ENCODE peak calls at places on chromosome 12, in six cellular contexts. One of them, this sample, is unnamed.

GRCh38 chr12:117003883-117004404 is 93.2 kb downstream of the FBXW8 start:
- DNase-seq in cardiac fibroblast: no peak
- DNase-seq in tibial nerve: no peak
- DNase-seq in cardiac muscle cell: no peak
- DNase-seq in astrocyte of the spinal cord: no peak
- DNase-seq in heart right ventricle: no peak
- DNase-seq in this sample: no peak

GRCh38 chr12:41981758-41982157 is 162.9 kb downstream of the GXYLT1 start:
- DNase-seq in cardiac fibroblast: no peak
- DNase-seq in tibial nerve: no peak
- DNase-seq in cardiac muscle cell: no peak
- DNase-seq in astrocyte of the spinal cord: peak; percentile 36
- DNase-seq in heart right ventricle: no peak
- DNase-seq in this sample: no peak

GRCh38 chr12:85866929-85867776 is 6.9 kb upstream of the NTS start:
- DNase-seq in cardiac fibroblast: peak; percentile 83
- DNase-seq in tibial nerve: peak; percentile 73
- DNase-seq in cardiac muscle cell: peak; percentile 59
- DNase-seq in astrocyte of the spinal cord: peak; percentile 77
- DNase-seq in heart right ventricle: peak; percentile 41
- DNase-seq in this sample: peak; percentile 22

GRCh38 chr12:113062502-113063395 is 6.2 kb downstream of the DTX1 start:
- DNase-seq in cardiac fibroblast: no peak
- DNase-seq in tibial nerve: no peak
- DNase-seq in cardiac muscle cell: no peak
- DNase-seq in astrocyte of the spinal cord: peak; percentile 32
- DNase-seq in heart right ventricle: no peak
- DNase-seq in this sample: no peak

GRCh38 chr12:122048156-122048555 is 26.5 kb downstream of the BCL7A start:
- DNase-seq in cardiac fibroblast: peak; percentile 28
- DNase-seq in tibial nerve: no peak
- DNase-seq in cardiac muscle cell: no peak
- DNase-seq in astrocyte of the spinal cord: peak; percentile 53
- DNase-seq in heart right ventricle: no peak
- DNase-seq in this sample: no peak

GRCh38 chr12:54374555-54375257 is 9.8 kb downstream of the ZNF385A start:
- DNase-seq in cardiac fibroblast: no peak
- DNase-seq in tibial nerve: no peak
- DNase-seq in cardiac muscle cell: no peak
- DNase-seq in astrocyte of the spinal cord: no peak
- DNase-seq in heart right ventricle: peak; percentile 59
- DNase-seq in this sample: no peak

GRCh38 chr12:55965240-55965639 is 602 bp downstream of the PMEL start:
- DNase-seq in cardiac fibroblast: no peak
- DNase-seq in tibial nerve: no peak
- DNase-seq in cardiac muscle cell: no peak
- DNase-seq in astrocyte of the spinal cord: no peak
- DNase-seq in heart right ventricle: no peak
- DNase-seq in this sample: no peak

GRCh38 chr12:65384240-65384639 is 105.8 kb downstream of the MSRB3 start:
- DNase-seq in cardiac fibroblast: no peak
- DNase-seq in tibial nerve: no peak
- DNase-seq in cardiac muscle cell: no peak
- DNase-seq in astrocyte of the spinal cord: no peak
- DNase-seq in heart right ventricle: no peak
- DNase-seq in this sample: no peak

GRCh38 chr12:114608509-114608908 is 75.5 kb downstream of the TBX3 start:
- DNase-seq in cardiac fibroblast: no peak
- DNase-seq in tibial nerve: no peak
- DNase-seq in cardiac muscle cell: no peak
- DNase-seq in astrocyte of the spinal cord: no peak
- DNase-seq in heart right ventricle: no peak
- DNase-seq in this sample: no peak

GRCh38 chr12:20631711-20632110 is 63.4 kb upstream of the SLCO1C1 start:
- DNase-seq in cardiac fibroblast: peak; percentile 52
- DNase-seq in tibial nerve: no peak
- DNase-seq in cardiac muscle cell: no peak
- DNase-seq in astrocyte of the spinal cord: peak; percentile 63
- DNase-seq in heart right ventricle: no peak
- DNase-seq in this sample: no peak

GRCh38 chr12:115203661-115204060 is 519.7 kb upstream of the TBX3 start:
- DNase-seq in cardiac fibroblast: no peak
- DNase-seq in tibial nerve: no peak
- DNase-seq in cardiac muscle cell: no peak
- DNase-seq in astrocyte of the spinal cord: peak; percentile 67
- DNase-seq in heart right ventricle: no peak
- DNase-seq in this sample: no peak

GRCh38 chr12:53825246-53826081 is 73.7 kb upstream of the CISTR start:
- DNase-seq in cardiac fibroblast: no peak
- DNase-seq in tibial nerve: no peak
- DNase-seq in cardiac muscle cell: no peak
- DNase-seq in astrocyte of the spinal cord: no peak
- DNase-seq in heart right ventricle: no peak
- DNase-seq in this sample: no peak

GRCh38 chr12:67447180-67447579 is 178.0 kb downstream of the CAND1 start:
- DNase-seq in cardiac fibroblast: no peak
- DNase-seq in tibial nerve: no peak
- DNase-seq in cardiac muscle cell: no peak
- DNase-seq in astrocyte of the spinal cord: no peak
- DNase-seq in heart right ventricle: no peak
- DNase-seq in this sample: no peak

GRCh38 chr12:128190614-128191013 is 76.4 kb upstream of the TMEM132C start:
- DNase-seq in cardiac fibroblast: no peak
- DNase-seq in tibial nerve: no peak
- DNase-seq in cardiac muscle cell: peak; percentile 65
- DNase-seq in astrocyte of the spinal cord: no peak
- DNase-seq in heart right ventricle: no peak
- DNase-seq in this sample: no peak

GRCh38 chr12:75998292-75999063 is 33.1 kb downstream of the PHLDA1 start:
- DNase-seq in cardiac fibroblast: peak; percentile 40
- DNase-seq in tibial nerve: no peak
- DNase-seq in cardiac muscle cell: no peak
- DNase-seq in astrocyte of the spinal cord: no peak
- DNase-seq in heart right ventricle: no peak
- DNase-seq in this sample: no peak

GRCh38 chr12:130956456-130957303 is 3.0 kb downstream of the ADGRD1 start:
- DNase-seq in cardiac fibroblast: no peak
- DNase-seq in tibial nerve: no peak
- DNase-seq in cardiac muscle cell: no peak
- DNase-seq in astrocyte of the spinal cord: no peak
- DNase-seq in heart right ventricle: no peak
- DNase-seq in this sample: no peak

GRCh38 chr12:121637231-121637914 is 11.0 kb downstream of the ORAI1 start:
- DNase-seq in cardiac fibroblast: no peak
- DNase-seq in tibial nerve: no peak
- DNase-seq in cardiac muscle cell: no peak
- DNase-seq in astrocyte of the spinal cord: no peak
- DNase-seq in heart right ventricle: no peak
- DNase-seq in this sample: peak; percentile 66

GRCh38 chr12:128801879-128802391 is 21.8 kb downstream of the SLC15A4 start:
- DNase-seq in cardiac fibroblast: peak; percentile 43
- DNase-seq in tibial nerve: no peak
- DNase-seq in cardiac muscle cell: no peak
- DNase-seq in astrocyte of the spinal cord: peak; percentile 49
- DNase-seq in heart right ventricle: no peak
- DNase-seq in this sample: no peak

GRCh38 chr12:65892905-65893304 is 68.6 kb downstream of the HMGA2 start:
- DNase-seq in cardiac fibroblast: peak; percentile 63
- DNase-seq in tibial nerve: no peak
- DNase-seq in cardiac muscle cell: no peak
- DNase-seq in astrocyte of the spinal cord: peak; percentile 79
- DNase-seq in heart right ventricle: no peak
- DNase-seq in this sample: no peak

GRCh38 chr12:2552000-2552399 is 242.8 kb upstream of the FKBP4 start:
- DNase-seq in cardiac fibroblast: no peak
- DNase-seq in tibial nerve: no peak
- DNase-seq in cardiac muscle cell: peak; percentile 32
- DNase-seq in astrocyte of the spinal cord: no peak
- DNase-seq in heart right ventricle: no peak
- DNase-seq in this sample: no peak

GRCh38 chr12:42960087-42960527 is 370.6 kb upstream of the PRICKLE1 start:
- DNase-seq in cardiac fibroblast: no peak
- DNase-seq in tibial nerve: no peak
- DNase-seq in cardiac muscle cell: no peak
- DNase-seq in astrocyte of the spinal cord: peak; percentile 46
- DNase-seq in heart right ventricle: no peak
- DNase-seq in this sample: no peak

GRCh38 chr12:3117144-3117581 is 40.0 kb downstream of the TSPAN9 start:
- DNase-seq in cardiac fibroblast: peak; percentile 89
- DNase-seq in tibial nerve: no peak
- DNase-seq in cardiac muscle cell: no peak
- DNase-seq in astrocyte of the spinal cord: peak; percentile 96
- DNase-seq in heart right ventricle: peak; percentile 63
- DNase-seq in this sample: no peak

GRCh38 chr12:104707179-104707578 is 250.4 kb downstream of the CHST11 start:
- DNase-seq in cardiac fibroblast: no peak
- DNase-seq in tibial nerve: no peak
- DNase-seq in cardiac muscle cell: no peak
- DNase-seq in astrocyte of the spinal cord: peak; percentile 43
- DNase-seq in heart right ventricle: no peak
- DNase-seq in this sample: no peak

GRCh38 chr12:13024151-13024946 is 19.8 kb upstream of the FAM234B start:
- DNase-seq in cardiac fibroblast: peak; percentile 86
- DNase-seq in tibial nerve: peak; percentile 64
- DNase-seq in cardiac muscle cell: no peak
- DNase-seq in astrocyte of the spinal cord: peak; percentile 77
- DNase-seq in heart right ventricle: peak; percentile 15
- DNase-seq in this sample: no peak
- TF ChIP-seq CTCF in cardiac fibroblast: peak; percentile 47
- TF ChIP-seq CTCF in tibial nerve: no peak
- TF ChIP-seq CTCF in cardiac muscle cell: peak; percentile 46
- TF ChIP-seq CTCF in astrocyte of the spinal cord: peak; percentile 78
- TF ChIP-seq CTCF in heart right ventricle: no peak
- TF ChIP-seq CTCF in this sample: no peak

GRCh38 chr12:14367097-14367661 is 1.7 kb downstream of the ATF7IP start:
- DNase-seq in cardiac fibroblast: peak; percentile 60
- DNase-seq in tibial nerve: no peak
- DNase-seq in cardiac muscle cell: peak; percentile 10
- DNase-seq in astrocyte of the spinal cord: peak; percentile 66
- DNase-seq in heart right ventricle: no peak
- DNase-seq in this sample: peak; percentile 71

GRCh38 chr12:14364583-14365271 is 755 bp upstream of the ATF7IP start:
- DNase-seq in cardiac fibroblast: no peak
- DNase-seq in tibial nerve: no peak
- DNase-seq in cardiac muscle cell: no peak
- DNase-seq in astrocyte of the spinal cord: no peak
- DNase-seq in heart right ventricle: no peak
- DNase-seq in this sample: no peak

GRCh38 chr12:14366211-14366762 is 805 bp downstream of the ATF7IP start:
- DNase-seq in cardiac fibroblast: peak; percentile 58
- DNase-seq in tibial nerve: no peak
- DNase-seq in cardiac muscle cell: peak; percentile 31
- DNase-seq in astrocyte of the spinal cord: no peak
- DNase-seq in heart right ventricle: no peak
- DNase-seq in this sample: no peak

GRCh38 chr12:14362347-14362746 is 3.1 kb upstream of the ATF7IP start:
- DNase-seq in cardiac fibroblast: no peak
- DNase-seq in tibial nerve: no peak
- DNase-seq in cardiac muscle cell: no peak
- DNase-seq in astrocyte of the spinal cord: no peak
- DNase-seq in heart right ventricle: no peak
- DNase-seq in this sample: peak; percentile 44

DNA sequence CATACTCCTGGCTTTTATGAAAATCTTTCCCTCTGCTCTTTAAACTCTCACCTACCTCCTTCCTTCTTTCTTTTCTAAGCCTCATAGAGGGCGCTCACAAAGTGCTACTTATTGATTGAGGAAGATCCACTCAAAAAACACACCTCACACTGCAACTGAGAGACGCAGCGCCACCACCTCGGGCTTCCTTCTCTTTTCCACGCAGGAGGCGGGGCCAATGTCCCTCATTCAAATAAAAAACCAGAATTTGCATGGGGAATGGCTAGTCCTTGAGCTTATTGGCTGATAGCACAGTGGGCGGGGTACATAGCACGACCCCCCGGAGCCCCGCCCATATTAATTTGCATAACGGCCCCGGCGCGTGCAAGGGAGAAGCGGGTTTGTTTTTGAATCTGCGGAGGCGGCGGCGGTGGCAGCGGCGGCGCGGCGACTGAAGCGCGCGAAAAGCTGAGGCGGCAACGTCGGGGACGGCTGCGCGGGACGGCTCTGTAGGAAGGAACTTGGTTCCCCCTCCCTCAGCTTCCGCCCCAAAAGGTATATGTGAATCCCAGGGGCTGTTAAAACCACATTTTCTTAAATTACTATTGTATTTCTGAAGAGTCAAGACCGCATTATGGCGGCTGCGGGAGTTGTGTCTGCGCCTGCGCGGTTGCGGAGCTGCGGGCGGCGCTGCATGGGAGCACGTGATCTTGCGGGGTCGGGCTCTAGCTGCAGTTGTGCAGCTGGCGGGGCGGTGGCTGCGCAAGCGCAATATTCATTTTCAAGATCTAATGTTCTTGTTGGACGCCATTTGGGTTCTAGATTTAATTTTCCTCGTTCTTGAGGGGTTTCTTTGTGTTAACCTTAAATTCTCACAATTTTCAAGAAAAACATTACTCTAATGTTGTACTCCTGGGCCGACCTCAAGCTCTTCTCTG is at the start of gene ATF7IP:
- DNase-seq in cardiac fibroblast: peak; percentile 99
- DNase-seq in tibial nerve: peak; percentile 98
- DNase-seq in cardiac muscle cell: peak; percentile 96
- DNase-seq in astrocyte of the spinal cord: peak; percentile 99
- DNase-seq in heart right ventricle: peak; percentile 97
- DNase-seq in this sample: peak; percentile 95
- TF ChIP-seq CTCF in cardiac fibroblast: peak; percentile 29
- TF ChIP-seq CTCF in tibial nerve: no peak
- TF ChIP-seq CTCF in cardiac muscle cell: peak; percentile 34
- TF ChIP-seq CTCF in astrocyte of the spinal cord: peak; percentile 23
- TF ChIP-seq CTCF in heart right ventricle: no peak
- TF ChIP-seq CTCF in this sample: peak; percentile 53

GRCh38 chr12:7042847-7043246 is 17.7 kb upstream of the C1S start:
- DNase-seq in cardiac fibroblast: peak; percentile 66
- DNase-seq in tibial nerve: no peak
- DNase-seq in cardiac muscle cell: peak; percentile 32
- DNase-seq in astrocyte of the spinal cord: peak; percentile 2
- DNase-seq in heart right ventricle: no peak
- DNase-seq in this sample: no peak
- TF ChIP-seq CTCF in cardiac fibroblast: peak; percentile 50
- TF ChIP-seq CTCF in tibial nerve: peak; percentile 25
- TF ChIP-seq CTCF in cardiac muscle cell: peak; percentile 50
- TF ChIP-seq CTCF in astrocyte of the spinal cord: peak; percentile 18
- TF ChIP-seq CTCF in heart right ventricle: peak; percentile 34
- TF ChIP-seq CTCF in this sample: peak; percentile 11

DNA sequence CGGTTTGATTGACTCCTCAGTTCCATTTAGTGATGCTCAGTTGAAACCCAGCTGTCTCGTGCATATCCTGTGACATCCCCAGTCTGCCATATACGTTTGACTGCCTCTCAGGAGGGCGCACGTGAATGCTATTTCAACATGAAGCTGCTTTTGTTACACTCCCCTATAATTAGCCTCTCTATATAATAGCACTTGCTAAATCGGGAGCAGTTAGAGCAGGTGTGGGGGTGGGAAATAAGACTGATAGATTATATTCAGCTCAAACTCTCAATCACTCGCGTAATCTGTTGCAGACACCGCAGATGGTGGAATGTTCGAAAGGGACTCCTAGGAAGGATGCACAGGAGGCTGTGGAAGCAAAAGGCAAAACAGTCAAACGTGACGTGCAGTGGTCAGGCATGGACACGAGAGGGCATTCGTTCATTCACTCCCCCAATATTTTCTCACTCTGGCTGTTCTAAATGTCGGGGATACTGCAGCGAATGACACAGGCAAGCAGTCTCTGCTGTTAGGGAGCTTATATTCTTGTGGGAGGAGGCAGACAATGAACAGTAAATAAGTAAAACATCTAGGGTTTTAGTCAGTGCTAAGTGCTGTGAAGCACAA is 29.8 kb downstream of the KCNA1 start:
- DNase-seq in cardiac fibroblast: no peak
- DNase-seq in tibial nerve: no peak
- DNase-seq in cardiac muscle cell: no peak
- DNase-seq in astrocyte of the spinal cord: no peak
- DNase-seq in heart right ventricle: no peak
- DNase-seq in this sample: no peak
- TF ChIP-seq CTCF in cardiac fibroblast: no peak
- TF ChIP-seq CTCF in tibial nerve: no peak
- TF ChIP-seq CTCF in cardiac muscle cell: no peak
- TF ChIP-seq CTCF in astrocyte of the spinal cord: no peak
- TF ChIP-seq CTCF in heart right ventricle: no peak
- TF ChIP-seq CTCF in this sample: no peak